ENCODE peak calls at places on chromosome 4, in four cellular contexts. One of them, this sample, is unnamed.

GRCh38 chr4:77433102-77433733 is 172.4 kb upstream of the CXCL13 start:
- DNase-seq in ovary: no peak
- DNase-seq in Peyer's patch: no peak
- DNase-seq in esophagus muscularis mucosa: no peak
- DNase-seq in this sample: no peak

GRCh38 chr4:153393397-153393796 is 48.9 kb downstream of the MND1 start:
- DNase-seq in ovary: no peak
- DNase-seq in Peyer's patch: no peak
- DNase-seq in esophagus muscularis mucosa: no peak
- DNase-seq in this sample: no peak

GRCh38 chr4:35138449-35138848 is 1105.9 kb downstream of the ARAP2 start:
- DNase-seq in ovary: no peak
- DNase-seq in Peyer's patch: no peak
- DNase-seq in esophagus muscularis mucosa: no peak
- DNase-seq in this sample: no peak

GRCh38 chr4:153450545-153450917 is 15.6 kb upstream of the TMEM131L start:
- DNase-seq in ovary: no peak
- DNase-seq in Peyer's patch: no peak
- DNase-seq in esophagus muscularis mucosa: no peak
- DNase-seq in this sample: no peak

GRCh38 chr4:38322709-38323108 is 341.3 kb upstream of the KLF3 start:
- DNase-seq in ovary: peak
- DNase-seq in Peyer's patch: no peak
- DNase-seq in esophagus muscularis mucosa: no peak
- DNase-seq in this sample: no peak

GRCh38 chr4:147247577-147247976 is 233.3 kb upstream of the EDNRA start:
- DNase-seq in ovary: no peak
- DNase-seq in Peyer's patch: no peak
- DNase-seq in esophagus muscularis mucosa: no peak
- DNase-seq in this sample: no peak

GRCh38 chr4:40536032-40536431 is 93.6 kb downstream of the RBM47 start:
- DNase-seq in ovary: no peak
- DNase-seq in Peyer's patch: no peak
- DNase-seq in esophagus muscularis mucosa: no peak
- DNase-seq in this sample: no peak

GRCh38 chr4:134343661-134344060 is 142.1 kb upstream of the PABPC4L start:
- DNase-seq in ovary: no peak
- DNase-seq in Peyer's patch: no peak
- DNase-seq in esophagus muscularis mucosa: no peak
- DNase-seq in this sample: no peak

GRCh38 chr4:145679991-145680455 is at the start of gene C4orf51:
- DNase-seq in ovary: no peak
- DNase-seq in Peyer's patch: no peak
- DNase-seq in esophagus muscularis mucosa: no peak
- DNase-seq in this sample: no peak

GRCh38 chr4:134862116-134862515 is 660.5 kb upstream of the PABPC4L start:
- DNase-seq in ovary: no peak
- DNase-seq in Peyer's patch: no peak
- DNase-seq in esophagus muscularis mucosa: no peak
- DNase-seq in this sample: no peak

GRCh38 chr4:76002176-76002575 is 5.1 kb downstream of the CXCL9 start:
- DNase-seq in ovary: no peak
- DNase-seq in Peyer's patch: no peak
- DNase-seq in esophagus muscularis mucosa: peak
- DNase-seq in this sample: no peak

GRCh38 chr4:102862016-102862415 is 6.8 kb upstream of the CISD2 start:
- DNase-seq in ovary: no peak
- DNase-seq in Peyer's patch: no peak
- DNase-seq in esophagus muscularis mucosa: no peak
- DNase-seq in this sample: no peak

GRCh38 chr4:3224971-3225850 is 23.7 kb upstream of the MSANTD1 start:
- DNase-seq in ovary: peak
- DNase-seq in Peyer's patch: peak
- DNase-seq in esophagus muscularis mucosa: no peak
- DNase-seq in this sample: peak

GRCh38 chr4:184444953-184445309 is 29.4 kb downstream of the IRF2 start:
- DNase-seq in ovary: no peak
- DNase-seq in Peyer's patch: no peak
- DNase-seq in esophagus muscularis mucosa: no peak
- DNase-seq in this sample: peak

GRCh38 chr4:56435001-56435747 is at the start of gene PPAT:
- DNase-seq in ovary: peak
- DNase-seq in Peyer's patch: peak
- DNase-seq in esophagus muscularis mucosa: peak
- DNase-seq in this sample: peak
- TF ChIP-seq POLR2A in ovary: peak
- TF ChIP-seq POLR2A in Peyer's patch: no peak
- TF ChIP-seq POLR2A in esophagus muscularis mucosa: peak
- TF ChIP-seq POLR2A in this sample: peak

DNA sequence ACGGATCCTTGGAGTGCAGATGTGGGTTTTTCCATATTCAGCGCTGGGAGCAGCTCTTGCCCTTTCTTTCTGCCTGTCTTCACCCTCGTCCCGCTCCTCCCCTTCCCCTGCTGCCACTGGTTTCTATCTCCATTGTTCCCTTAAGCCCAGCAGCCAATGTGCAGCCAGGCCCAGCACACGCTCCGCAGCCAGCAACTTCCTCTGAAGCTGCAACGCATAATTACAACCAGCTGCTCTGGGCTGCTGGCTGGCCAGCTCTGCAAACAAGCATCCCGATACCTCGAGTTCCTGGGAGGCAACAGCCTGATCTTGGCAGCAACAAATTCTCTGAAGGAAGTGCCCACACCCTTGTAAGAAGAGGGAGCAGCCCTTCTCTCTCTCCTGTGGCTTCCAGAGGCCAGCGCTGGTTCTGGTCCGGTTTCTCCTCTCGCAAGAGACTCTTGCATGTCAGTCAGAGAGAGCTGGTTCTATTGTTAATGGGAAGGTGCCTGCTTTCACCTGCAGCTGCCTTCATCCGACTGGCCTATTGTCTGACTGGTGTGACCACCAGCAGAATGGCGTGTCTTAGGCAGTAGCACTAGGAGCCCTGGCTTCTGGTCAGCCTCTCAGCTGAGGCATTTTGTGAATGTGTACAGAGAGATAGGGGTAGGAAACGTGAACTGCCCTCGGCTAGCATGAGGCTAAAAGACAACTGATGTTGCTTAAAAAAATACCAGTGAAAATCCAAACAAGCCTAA is 83.8 kb upstream of the MAML3 start:
- DNase-seq in ovary: peak
- DNase-seq in Peyer's patch: peak
- DNase-seq in esophagus muscularis mucosa: no peak
- DNase-seq in this sample: peak
- H3K27ac ChIP-seq in ovary: no peak
- H3K27ac ChIP-seq in Peyer's patch: peak
- H3K27ac ChIP-seq in esophagus muscularis mucosa: peak
- H3K27ac ChIP-seq in this sample: peak

DNA sequence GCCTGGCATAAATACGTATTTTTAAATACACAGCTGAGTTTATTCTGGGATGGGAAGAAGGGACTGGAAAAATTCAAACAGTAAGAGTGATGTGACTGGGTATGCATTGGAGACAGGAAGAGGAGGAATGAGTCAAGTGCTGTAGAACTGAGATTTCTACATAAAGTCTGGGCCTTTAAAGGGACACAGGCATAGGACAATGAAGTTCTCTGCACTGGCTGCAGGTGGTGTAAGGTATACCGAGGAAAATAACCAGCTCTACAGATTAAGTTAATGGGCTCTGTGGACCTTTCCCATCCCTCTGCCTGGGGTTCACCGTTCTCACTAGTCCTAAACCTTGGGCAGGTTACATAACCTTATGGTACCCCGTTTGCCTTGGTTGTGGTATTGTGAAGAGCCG is 68.7 kb downstream of the DHX15 start:
- DNase-seq in ovary: no peak
- DNase-seq in Peyer's patch: no peak
- DNase-seq in esophagus muscularis mucosa: no peak
- DNase-seq in this sample: no peak
- TF ChIP-seq POLR2A in ovary: no peak
- TF ChIP-seq POLR2A in Peyer's patch: no peak
- TF ChIP-seq POLR2A in esophagus muscularis mucosa: no peak
- TF ChIP-seq POLR2A in this sample: no peak

GRCh38 chr4:108173599-108174057 is 4.9 kb upstream of the LEF1 start:
- DNase-seq in ovary: no peak
- DNase-seq in Peyer's patch: no peak
- DNase-seq in esophagus muscularis mucosa: no peak
- DNase-seq in this sample: no peak
- H3K27ac ChIP-seq in ovary: no peak
- H3K27ac ChIP-seq in Peyer's patch: no peak
- H3K27ac ChIP-seq in esophagus muscularis mucosa: no peak
- H3K27ac ChIP-seq in this sample: no peak

This sample was measured in right lobe of liver.